ENCODE peak calls at places on chromosomes 1 and 21, in seven cellular contexts. T is A549, F is right lobe of liver, S is uterus, L is body of pancreas, V is H1, E is prostate gland. I is an unnamed sample.

GRCh38 chr1:192809286-192810252 is 730 bp downstream of the RGS2 start:
- DNase-seq in V (no peak), T (peak; percentile 48), L (peak; percentile 56), F (peak; percentile 31), S (peak; percentile 47), E (no peak), I (no peak)

GRCh38 chr1:51344602-51345299 is 14.4 kb upstream of the TTC39A start:
- DNase-seq in T (no peak), V (no peak), S (no peak), L (peak; percentile 68), E (peak; percentile 48), F (peak; percentile 54), I (no peak)

GRCh38 chr21:46368533-46369285 is 44.8 kb downstream of the PCNT start:
- DNase-seq in F (no peak), S (no peak), V (no peak), E (no peak), T (no peak), L (no peak), I (no peak)

GRCh38 chr21:27741736-27742135 is 774.8 kb upstream of the ADAMTS5 start:
- DNase-seq in T (no peak), S (no peak), E (no peak), F (no peak), L (no peak), V (no peak), I (no peak)

GRCh38 chr1:28112388-28113311 is 24.2 kb upstream of the EYA3 start:
- DNase-seq in F (peak; percentile 31), V (no peak), L (peak; percentile 68), S (no peak), T (peak; percentile 57), E (no peak), I (no peak)

GRCh38 chr1:6131561-6131960 is 48.6 kb downstream of the CHD5 start:
- DNase-seq in T (no peak), F (peak; percentile 7), S (no peak), E (no peak), L (no peak), V (no peak), I (no peak)

GRCh38 chr1:219179293-219179692 is 5.6 kb downstream of the LYPLAL1 start:
- DNase-seq in L (no peak), S (no peak), E (no peak), V (no peak), F (no peak), T (no peak), I (no peak)

GRCh38 chr1:216705686-216706085 is 17.5 kb downstream of the ESRRG start:
- DNase-seq in F (no peak), T (no peak), S (no peak), E (peak; percentile 62), V (no peak), L (peak; percentile 6), I (no peak)

GRCh38 chr1:91751281-91751680 is 134.7 kb downstream of the TGFBR3 start:
- DNase-seq in E (no peak), L (peak; percentile 42), T (no peak), F (peak; percentile 60), S (peak; percentile 68), V (no peak), I (no peak)

GRCh38 chr1:228735871-228736586 is 750 bp downstream of the RHOU start:
- DNase-seq in V (no peak), E (peak; percentile 49), S (peak; percentile 64), L (peak; percentile 78), T (peak; percentile 26), F (peak; percentile 66), I (peak; percentile 63)

GRCh38 chr1:172838681-172839313 is 179.9 kb downstream of the FASLG start:
- DNase-seq in E (no peak), S (no peak), L (no peak), F (no peak), T (no peak), V (no peak), I (no peak)

GRCh38 chr21:28337319-28337718 is 655.4 kb downstream of the LTN1 start:
- DNase-seq in S (no peak), T (peak; percentile 11), E (no peak), F (no peak), V (no peak), L (no peak), I (no peak)

GRCh38 chr21:25700741-25701140 is 34.0 kb downstream of the ATP5PF start:
- DNase-seq in L (no peak), T (no peak), E (no peak), V (no peak), F (no peak), S (no peak), I (no peak)

GRCh38 chr1:156862602-156863599 is 2.2 kb downstream of the NTRK1 start:
- DNase-seq in F (no peak), S (no peak), V (no peak), T (no peak), L (no peak), E (no peak), I (no peak)

GRCh38 chr1:114779722-114780121 is 763 bp downstream of the SIKE1 start:
- DNase-seq in V (no peak), F (no peak), E (no peak), T (no peak), S (no peak), L (no peak), I (no peak)

GRCh38 chr1:162021124-162021523 is 2.5 kb downstream of the OLFML2B start:
- DNase-seq in V (no peak), F (no peak), T (no peak), E (no peak), S (no peak), L (no peak), I (no peak)

GRCh38 chr1:197496722-197497121 is 228.7 kb downstream of the CRB1 start:
- DNase-seq in V (no peak), T (no peak), S (no peak), F (no peak), L (no peak), E (no peak), I (no peak)

GRCh38 chr1:78301141-78301540 is 189.6 kb upstream of the PTGFR start:
- DNase-seq in F (no peak), T (no peak), V (no peak), L (no peak), E (no peak), S (no peak), I (no peak)

GRCh38 chr1:78303620-78304019 is 187.2 kb upstream of the PTGFR start:
- DNase-seq in F (peak; percentile 31), E (no peak), T (peak; percentile 11), L (peak; percentile 69), S (peak; percentile 52), V (no peak), I (peak; percentile 47)

DNA sequence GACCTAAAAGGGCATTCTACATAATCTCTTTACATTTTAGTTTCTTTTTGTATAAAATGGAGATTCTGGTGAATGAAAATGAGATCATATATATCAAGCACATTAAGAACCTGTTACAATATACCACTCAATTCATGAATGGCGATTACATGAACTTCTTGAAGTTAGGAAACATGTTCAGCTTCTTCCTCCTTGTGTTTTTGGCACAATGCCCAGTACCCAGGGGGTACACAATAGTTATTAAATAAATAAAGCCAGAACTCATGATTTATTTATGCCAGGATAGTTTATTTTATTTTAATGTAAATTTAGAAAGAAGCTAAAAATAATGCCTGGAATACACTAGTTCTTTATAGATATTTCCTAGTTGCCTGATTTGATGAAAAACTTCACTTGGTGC is 186.0 kb upstream of the PTGFR start:
- DNase-seq in F (no peak), S (no peak), V (no peak), T (no peak), E (no peak), L (no peak), I (no peak)
- TF ChIP-seq CTCF in F (no peak), S (no peak), V (no peak), T (no peak), E (no peak), L (no peak), I (no peak)

GRCh38 chr1:201377611-201378092 is at the start of gene TNNT2:
- DNase-seq in E (no peak), T (no peak), L (no peak), F (no peak), V (no peak), S (no peak), I (no peak)
- H3K27ac ChIP-seq in E (no peak within 1 kb of the TSS), T (no peak within 1 kb of the TSS), L (no peak within 1 kb of the TSS), F (no peak within 1 kb of the TSS), V (peak within 1 kb of the TSS; percentile 95), S (no peak within 1 kb of the TSS), I (no peak within 1 kb of the TSS)

DNA sequence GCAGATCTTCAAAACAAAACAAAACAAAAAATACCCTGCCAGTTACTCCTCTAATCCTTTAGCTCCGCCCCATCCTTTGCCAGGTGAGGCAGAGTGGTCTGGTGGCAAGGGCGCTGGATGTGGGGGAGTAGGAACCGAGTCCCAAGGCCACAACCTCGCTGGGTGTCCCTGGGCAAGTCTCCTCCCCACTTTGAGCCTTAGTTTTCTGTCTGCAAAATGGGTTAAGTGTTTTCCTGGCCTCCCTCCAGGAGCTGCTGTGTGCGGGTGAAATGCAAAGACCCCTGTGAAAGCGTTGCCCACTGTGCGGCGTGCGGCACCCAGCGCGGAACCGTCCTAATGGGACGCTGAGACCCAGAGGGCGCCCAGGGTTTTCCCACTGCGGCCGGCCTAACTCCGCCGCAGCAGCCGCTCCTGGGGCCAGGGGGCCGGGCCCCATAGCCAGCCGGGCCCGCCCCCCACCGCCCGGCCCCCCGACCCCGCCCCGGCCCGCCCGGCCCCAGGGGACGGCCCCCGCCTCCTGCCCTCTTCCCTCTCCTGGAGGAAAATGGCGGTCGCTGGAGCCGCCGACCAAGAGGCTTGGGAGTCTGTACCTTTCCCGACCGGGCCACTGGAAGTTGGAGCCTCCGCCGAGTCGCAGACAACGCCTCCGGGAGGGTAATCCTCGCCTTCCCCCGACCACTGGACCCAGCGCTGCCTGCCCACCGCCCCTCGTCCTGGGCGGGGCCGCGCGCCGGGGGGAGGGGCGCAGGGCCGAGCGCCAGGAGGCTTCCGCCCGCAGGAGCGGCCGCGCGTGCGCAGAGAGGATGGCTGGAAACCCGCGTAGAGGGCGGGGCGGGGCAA is at the start of the genes ERMAP and SVBP:
- DNase-seq in V (peak; percentile 44), S (peak; percentile 91), E (peak; percentile 89), F (peak; percentile 97), L (peak; percentile 93), T (peak; percentile 82), I (peak; percentile 81)
- TF ChIP-seq POLR2A in V (peak; percentile 75), S (peak; percentile 64), E (peak; percentile 4), F (peak; percentile 54), L (peak; percentile 62), T (peak; percentile 31), I (no peak)

DNA sequence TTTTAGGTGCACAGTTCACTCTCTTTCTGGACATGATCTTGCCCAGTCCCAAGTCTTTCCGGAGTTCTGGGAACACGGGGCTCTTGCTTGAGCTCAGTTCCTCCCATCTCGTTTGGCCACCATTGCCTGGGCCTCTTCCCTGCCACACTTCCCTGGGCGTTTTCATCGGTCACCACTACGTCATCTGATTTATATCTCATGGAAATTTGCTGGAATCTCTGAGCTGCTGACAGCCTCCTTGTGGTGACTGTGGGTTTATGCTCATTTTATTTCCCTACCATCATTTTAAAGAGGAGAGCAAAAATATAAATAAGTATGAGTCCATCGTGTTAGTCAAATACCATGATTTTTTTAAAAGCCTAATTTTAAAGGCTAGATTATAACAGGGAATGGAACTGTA is 449.1 kb upstream of the KAZN start:
- DNase-seq in L (no peak), T (peak; percentile 32), F (no peak), V (no peak), S (no peak), E (no peak), I (no peak)
- TF ChIP-seq CTCF in L (no peak), T (no peak), F (no peak), V (no peak), S (no peak), E (no peak), I (no peak)